ENCODE peak calls at places on chromosomes 12 and 14, in six cellular contexts. B is HFF-Myc, M is fibroblast of pulmonary artery, Z is HFFc6, U is NCI-H2029 treated with DMSO at 0.1 percent for 48 hours, G is iPS-NIHi11. N is an unnamed sample.

GRCh38 chr12:31517994-31518393 is 72.9 kb downstream of the DENND5B start:
- DNase-seq in B (no peak), M (peak), Z (no peak), U (no peak), G (no peak), N (no peak)

GRCh38 chr12:50642035-50642451 is 121.9 kb upstream of the ATF1 start:
- DNase-seq in B (no peak), M (peak), Z (peak), U (peak), G (no peak), N (no peak)

GRCh38 chr12:13156277-13156676 is 40.2 kb upstream of the EMP1 start:
- DNase-seq in B (no peak), M (no peak), Z (no peak), U (no peak), G (no peak), N (no peak)

GRCh38 chr12:25558566-25558965 is 5.5 kb upstream of the LMNTD1 start:
- DNase-seq in B (no peak), M (no peak), Z (no peak), U (no peak), G (no peak), N (no peak)

GRCh38 chr14:74531467-74531866 is 37.9 kb downstream of the ISCA2 start:
- DNase-seq in B (peak), M (peak), Z (peak), U (no peak), G (peak), N (no peak)

GRCh38 chr12:94286580-94287244 is 138.3 kb downstream of the PLXNC1 start:
- DNase-seq in B (no peak), M (no peak), Z (no peak), U (no peak), G (no peak), N (no peak)

GRCh38 chr14:32403688-32404087 is 74.6 kb downstream of the AKAP6 start:
- DNase-seq in B (no peak), M (peak), Z (no peak), U (no peak), G (no peak), N (no peak)

GRCh38 chr14:100288382-100289185 is 17.7 kb downstream of the SLC25A29 start:
- DNase-seq in B (peak), M (no peak), Z (no peak), U (no peak), G (no peak), N (no peak)

GRCh38 chr14:96876747-96877146 is 79.6 kb downstream of the VRK1 start:
- DNase-seq in B (no peak), M (no peak), Z (no peak), U (no peak), G (no peak), N (no peak)

GRCh38 chr14:51478241-51478640 is 173.5 kb upstream of the FRMD6 start:
- DNase-seq in B (no peak), M (peak), Z (no peak), U (no peak), G (no peak), N (no peak)

GRCh38 chr14:24171422-24172260 is at the start of gene REC8:
- DNase-seq in B (no peak), M (peak), Z (no peak), U (no peak), G (peak), N (no peak)

GRCh38 chr12:16939871-16940306 is 333.9 kb upstream of the LMO3 start:
- DNase-seq in B (peak), M (peak), Z (peak), U (peak), G (peak), N (no peak)

GRCh38 chr12:121992059-121992879 is 29.4 kb upstream of the BCL7A start:
- DNase-seq in B (peak), M (peak), Z (peak), U (no peak), G (no peak), N (peak)

GRCh38 chr12:121697093-121697698 is 15.4 kb upstream of the TMEM120B start:
- DNase-seq in B (no peak), M (peak), Z (peak), U (peak), G (peak), N (no peak)

GRCh38 chr12:11446372-11446771 is 51.0 kb upstream of the PRB2 start:
- DNase-seq in B (peak), M (no peak), Z (peak), U (no peak), G (no peak), N (no peak)

GRCh38 chr12:118188690-118189371 is 52.9 kb downstream of the PEBP1 start:
- DNase-seq in B (no peak), M (peak), Z (peak), U (no peak), G (no peak), N (peak)

GRCh38 chr14:23566782-23567185 is 807 bp downstream of the AP1G2 start:
- DNase-seq in B (no peak), M (peak), Z (peak), U (no peak), G (no peak), N (no peak)